ENCODE peak calls at places on chromosomes 16 and 17, in seven cellular contexts. O is NCI-H774, I is amniotic stem cell, X is thyroid gland, S is GM03348, T is heart right ventricle, A is midbrain. K is an unnamed sample.

GRCh38 chr16:11060856-11061255 is 116.5 kb downstream of the CLEC16A start:
- DNase-seq in O (no peak), I (no peak), X (no peak), S (no peak), T (no peak), A (no peak), K (no peak)

GRCh38 chr16:50270510-50271147 is 4.3 kb downstream of the ADCY7 start:
- DNase-seq in O (no peak), I (no peak), X (no peak), S (no peak), T (no peak), A (no peak), K (no peak)

GRCh38 chr17:35242805-35243458 is at the start of gene SLFN5:
- DNase-seq in O (peak), I (peak), X (peak), S (peak), T (peak), A (peak), K (peak)

GRCh38 chr16:72111653-72112451 is 18.2 kb downstream of the DHX38 start:
- DNase-seq in O (no peak), I (no peak), X (no peak), S (no peak), T (no peak), A (no peak), K (no peak)

GRCh38 chr17:1644493-1645206 is 882 bp downstream of the SCARF1 start:
- DNase-seq in O (no peak), I (no peak), X (no peak), S (no peak), T (no peak), A (no peak), K (peak)

GRCh38 chr16:27463741-27464662 is 62.0 kb downstream of the IL21R start:
- DNase-seq in O (no peak), I (no peak), X (no peak), S (no peak), T (no peak), A (no peak), K (no peak)

GRCh38 chr16:4407543-4408322 is 8.7 kb downstream of the CORO7 start:
- DNase-seq in O (no peak), I (no peak), X (no peak), S (no peak), T (no peak), A (no peak), K (peak)

GRCh38 chr17:15464211-15464610 is 3.2 kb downstream of the CDRT4 start:
- DNase-seq in O (no peak), I (no peak), X (no peak), S (no peak), T (no peak), A (no peak), K (peak)

GRCh38 chr17:8151641-8152111 is 528 bp downstream of the PER1 start:
- DNase-seq in O (no peak), I (peak), X (peak), S (peak), T (peak), A (peak), K (peak)

GRCh38 chr16:56316545-56316944 is 108.8 kb downstream of the AMFR start:
- DNase-seq in O (no peak), I (no peak), X (no peak), S (no peak), T (no peak), A (no peak), K (no peak)

GRCh38 chr16:48862087-48862532 is 252.1 kb upstream of the N4BP1 start:
- DNase-seq in O (no peak), I (no peak), X (no peak), S (peak), T (no peak), A (no peak), K (peak)

GRCh38 chr17:69943058-69943457 is 132.0 kb upstream of the KCNJ16 start:
- DNase-seq in O (no peak), I (no peak), X (no peak), S (no peak), T (no peak), A (no peak), K (no peak)

GRCh38 chr16:66899945-66900688 is 18.6 kb downstream of the CDH16 start:
- DNase-seq in O (peak), I (no peak), X (peak), S (peak), T (peak), A (no peak), K (peak)

GRCh38 chr17:7668482-7668881 is 17.8 kb downstream of the ATP1B2 start:
- DNase-seq in O (no peak), I (no peak), X (no peak), S (no peak), T (no peak), A (no peak), K (no peak)

GRCh38 chr17:14299261-14300093 is 1.4 kb upstream of the HS3ST3B1 start:
- DNase-seq in O (no peak), I (no peak), X (peak), S (peak), T (peak), A (no peak), K (peak)

GRCh38 chr17:6392609-6393367 is 42.1 kb downstream of the AIPL1 start:
- DNase-seq in O (no peak), I (no peak), X (no peak), S (no peak), T (no peak), A (no peak), K (no peak)

GRCh38 chr17:2406903-2407790 is 6.3 kb upstream of the MNT start:
- DNase-seq in O (no peak), I (peak), X (no peak), S (peak), T (peak), A (no peak), K (peak)

GRCh38 chr17:50847566-50847965 is 12.2 kb downstream of the WFIKKN2 start:
- DNase-seq in O (no peak), I (no peak), X (no peak), S (no peak), T (no peak), A (no peak), K (no peak)

GRCh38 chr17:34820922-34821321 is 140.3 kb downstream of the CCT6B start:
- DNase-seq in O (no peak), I (no peak), X (no peak), S (no peak), T (no peak), A (no peak), K (no peak)

GRCh38 chr17:82814834-82815233 is 25.0 kb downstream of the ZNF750 start:
- DNase-seq in O (no peak), I (no peak), X (no peak), S (no peak), T (no peak), A (no peak), K (no peak)

K was measured in foreskin fibroblast.